ENCODE peak calls at places on chromosomes 7 and 10, in five cellular contexts. R is T follicular helper cell; S is pancreas; K is activated T-helper 2 cell treated with anti-CD3 and anti-CD28 coated beads, Interferon-gamma antibody, Interleukin-2, Interleukin-4, amounts not matched to agents 10 μg/mL and 5 μg/mL and 100 μg/mL, durations not matched to agents 14 hours and 24 hours and 36 hours; G is globus pallidus. B is an unnamed sample.

GRCh38 chr7:145909956-145910611 is 206.5 kb upstream of the CNTNAP2 start:
- DNase-seq in R (no peak), S (no peak), K (no peak), G (no peak), B (no peak)

GRCh38 chr7:155785536-155785935 is 26.7 kb downstream of the SHH start:
- DNase-seq in R (no peak), S (no peak), K (no peak), G (no peak), B (no peak)

GRCh38 chr7:85516675-85517074 is 329.8 kb upstream of the SEMA3D start:
- DNase-seq in R (no peak), S (no peak), K (no peak), G (no peak), B (no peak)

GRCh38 chr10:72663971-72664370 is 28.0 kb upstream of the MCU start:
- DNase-seq in R (no peak), S (no peak), K (no peak), G (no peak), B (no peak)

GRCh38 chr10:23200586-23200985 is 8.5 kb downstream of the PTF1A start:
- DNase-seq in R (no peak), S (no peak), K (no peak), G (no peak), B (no peak)

GRCh38 chr7:28984631-28985030 is 26.5 kb upstream of the TRIL start:
- DNase-seq in R (no peak), S (no peak), K (no peak), G (peak), B (peak)

GRCh38 chr7:12729112-12729511 is 41.7 kb downstream of the ARL4A start:
- DNase-seq in R (no peak), S (peak), K (no peak), G (peak), B (peak)

GRCh38 chr7:73970801-73971229 is 57.2 kb upstream of the ELN start:
- DNase-seq in R (no peak), S (no peak), K (no peak), G (no peak), B (no peak)

GRCh38 chr10:50514995-50515394 is 108.8 kb downstream of the SGMS1 start:
- DNase-seq in R (no peak), S (no peak), K (no peak), G (no peak), B (no peak)

GRCh38 chr7:70563960-70564359 is 568.0 kb upstream of the GALNT17 start:
- DNase-seq in R (no peak), S (no peak), K (no peak), G (no peak), B (no peak)

GRCh38 chr7:157009778-157010587 is 480 bp downstream of the MNX1 start:
- DNase-seq in R (no peak), S (no peak), K (no peak), G (no peak), B (no peak)

GRCh38 chr10:72694476-72695369 is 2.8 kb downstream of the MCU start:
- DNase-seq in R (no peak), S (no peak), K (no peak), G (peak), B (no peak)

B was measured in right cardiac atrium.